ENCODE peak calls at places on chromosome 6, in eight cellular contexts. E is A172; O is stimulated activated CD8-positive, alpha-beta memory T cell treated with anti-CD3 and anti-CD28 coated beads, Interleukin-2, amount 100 ng/mL, for 1 hour; N is activated effector memory CD4-positive, alpha-beta T cell treated with Interleukin-2 at 50 U/mL for 16 hours; H is activated naive CD4-positive, alpha-beta T cell treated with anti-CD3 and anti-CD28 coated beads, Interleukin-2, amount 50 U/mL, for 16 hours; Y is HT-29; R is lung; J is DND-41. L is an unnamed sample.

GRCh38 chr6:163199371-163199770 is 215.1 kb upstream of the QKI start:
- DNase-seq in N (no peak), J (no peak), R (no peak), H (no peak), Y (no peak), O (no peak), E (no peak), L (no peak)

GRCh38 chr6:9783567-9783966 is 631.3 kb downstream of the TFAP2A start:
- DNase-seq in E (peak; percentile 6), R (no peak), N (no peak), O (no peak), Y (no peak), H (no peak), J (no peak), L (no peak)

GRCh38 chr6:82878812-82879211 is 186.8 kb downstream of the UBE3D start:
- DNase-seq in Y (no peak), R (no peak), E (no peak), J (no peak), N (no peak), H (no peak), O (no peak), L (peak; percentile 74)

GRCh38 chr6:104572901-104573300 is 286.8 kb downstream of the HACE1 start:
- DNase-seq in J (no peak), R (no peak), N (no peak), O (no peak), H (no peak), Y (no peak), E (no peak), L (no peak)

GRCh38 chr6:13357551-13358075 is 29.3 kb upstream of the TBC1D7 start:
- DNase-seq in Y (no peak), E (no peak), R (no peak), H (no peak), N (no peak), J (no peak), O (no peak), L (peak; percentile 34)

GRCh38 chr6:3356056-3356823 is 97.5 kb downstream of the PSMG4 start:
- DNase-seq in O (peak; percentile 33), H (peak; percentile 56), N (peak; percentile 48), R (peak; percentile 50), J (peak; percentile 67), Y (peak; percentile 78), E (peak; percentile 79), L (peak; percentile 49)

GRCh38 chr6:166925141-166925996 is 31.0 kb downstream of the RNASET2 start:
- DNase-seq in E (no peak), O (no peak), R (no peak), J (no peak), Y (no peak), N (no peak), H (no peak), L (no peak)

GRCh38 chr6:53647437-53648094 is 18.0 kb downstream of the KLHL31 start:
- DNase-seq in Y (no peak), J (peak; percentile 67), N (peak; percentile 5), O (no peak), E (no peak), H (no peak), R (no peak), L (peak; percentile 37)

GRCh38 chr6:169252805-169253189 is 849 bp downstream of the THBS2 start:
- DNase-seq in R (no peak), O (no peak), J (no peak), E (peak; percentile 17), Y (no peak), H (no peak), N (no peak), L (no peak)

GRCh38 chr6:4134841-4135664 is at the start of gene ECI2:
- DNase-seq in N (no peak), Y (peak; percentile 25), O (peak; percentile 4), R (peak; percentile 75), J (no peak), H (peak; percentile 48), E (peak; percentile 60), L (peak; percentile 61)

GRCh38 chr6:134288538-134289203 is 29.2 kb downstream of the SGK1 start:
- DNase-seq in J (no peak), Y (peak; percentile 74), R (no peak), E (peak; percentile 93), H (no peak), O (no peak), N (no peak), L (peak; percentile 98)

GRCh38 chr6:15303920-15304291 is 58.0 kb downstream of the JARID2 start:
- DNase-seq in H (no peak), N (no peak), E (no peak), O (no peak), J (no peak), R (no peak), Y (no peak), L (no peak)

GRCh38 chr6:54681987-54682386 is 164.6 kb upstream of the FAM83B start:
- DNase-seq in J (no peak), Y (no peak), H (no peak), O (no peak), E (peak; percentile 80), R (no peak), N (no peak), L (peak; percentile 70)

L was measured in HT1080.